ENCODE peak calls at places on chromosomes 4 and X, in nine cellular contexts. Y is foreskin fibroblast; C is M059J; T is GM06990; F is activated CD8-positive, alpha-beta memory T cell treated with anti-CD3 and anti-CD28 coated beads for 48 hours; V is islet precursor cell; U is PC-9; K is SW 1271; W is NCI-H1092. J is an unnamed sample.

GRCh38 chr4:2484993-2485392 is 16.1 kb downstream of the RNF4 start:
- DNase-seq in Y (peak), C (no peak), T (peak), F (peak), V (no peak), U (no peak), K (no peak), W (no peak), J (peak)

GRCh38 chrX:114797494-114797893 is 213.6 kb downstream of the HTR2C start:
- DNase-seq in Y (peak), C (no peak), T (no peak), F (no peak), V (no peak), U (peak), K (no peak), W (no peak), J (no peak)

GRCh38 chr4:13364653-13365052 is 119.5 kb downstream of the RAB28 start:
- DNase-seq in Y (no peak), C (no peak), T (no peak), F (no peak), V (no peak), U (no peak), K (no peak), W (no peak), J (no peak)

GRCh38 chr4:151792995-151793394 is 32.2 kb upstream of the GATB start:
- DNase-seq in Y (no peak), C (no peak), T (no peak), F (no peak), V (no peak), U (no peak), K (no peak), W (no peak), J (no peak)

GRCh38 chrX:120450163-120450562 is 18.9 kb downstream of the LAMP2 start:
- DNase-seq in Y (no peak), C (peak), T (no peak), F (no peak), V (no peak), U (no peak), K (no peak), W (no peak), J (no peak)

GRCh38 chrX:119753639-119754257 is 4.6 kb upstream of the SOWAHD start:
- DNase-seq in Y (no peak), C (peak), T (no peak), F (no peak), V (no peak), U (peak), K (no peak), W (peak), J (no peak)

GRCh38 chr4:76219299-76220055 is 5.9 kb upstream of the SCARB2 start:
- DNase-seq in Y (peak), C (peak), T (no peak), F (no peak), V (no peak), U (peak), K (no peak), W (no peak), J (no peak)

GRCh38 chr4:87130985-87131753 is 89.2 kb downstream of the KLHL8 start:
- DNase-seq in Y (no peak), C (no peak), T (no peak), F (no peak), V (peak), U (no peak), K (no peak), W (no peak), J (no peak)

GRCh38 chrX:149504226-149504914 is 736 bp downstream of the IDS start:
- DNase-seq in Y (no peak), C (peak), T (peak), F (no peak), V (peak), U (peak), K (no peak), W (peak), J (no peak)

GRCh38 chr4:70902577-70903281 is 560 bp downstream of the MOB1B start:
- DNase-seq in Y (no peak), C (peak), T (no peak), F (no peak), V (no peak), U (no peak), K (no peak), W (no peak), J (peak)

GRCh38 chrX:69179380-69179911 is 14.2 kb upstream of the PJA1 start:
- DNase-seq in Y (no peak), C (peak), T (no peak), F (no peak), V (peak), U (no peak), K (no peak), W (peak), J (no peak)

GRCh38 chrX:13622565-13622964 is 30.4 kb upstream of the TCEANC start:
- DNase-seq in Y (no peak), C (no peak), T (no peak), F (no peak), V (no peak), U (no peak), K (no peak), W (no peak), J (no peak)

GRCh38 chr4:159410076-159410777 is 307.3 kb downstream of the RAPGEF2 start:
- DNase-seq in Y (no peak), C (peak), T (no peak), F (no peak), V (no peak), U (peak), K (no peak), W (no peak), J (no peak)

GRCh38 chr4:138897818-138898226 is 117.8 kb upstream of the NOCT start:
- DNase-seq in Y (peak), C (peak), T (no peak), F (no peak), V (peak), U (peak), K (no peak), W (no peak), J (no peak)

GRCh38 chr4:7301846-7302630 is 109.7 kb downstream of the SORCS2 start:
- DNase-seq in Y (no peak), C (no peak), T (no peak), F (no peak), V (no peak), U (no peak), K (no peak), W (no peak), J (no peak)

GRCh38 chrX:46713672-46714487 is 45.0 kb downstream of the SLC9A7 start:
- DNase-seq in Y (no peak), C (no peak), T (peak), F (no peak), V (no peak), U (no peak), K (no peak), W (no peak), J (no peak)

GRCh38 chr4:120725639-120726585 is 196.6 kb downstream of the PRDM5 start:
- DNase-seq in Y (no peak), C (no peak), T (no peak), F (no peak), V (no peak), U (no peak), K (no peak), W (no peak), J (no peak)

GRCh38 chr4:121990489-121990888 is 38.6 kb upstream of the TRPC3 start:
- DNase-seq in Y (no peak), C (no peak), T (no peak), F (no peak), V (no peak), U (no peak), K (no peak), W (no peak), J (no peak)

GRCh38 chr4:8330821-8331566 is 61.4 kb downstream of the HTRA3 start:
- DNase-seq in Y (peak), C (no peak), T (no peak), F (no peak), V (peak), U (no peak), K (no peak), W (no peak), J (peak)